ENCODE peak calls at places on chromosome 21, in seven cellular contexts. T is psoas muscle, Q is A549, Y is astrocyte of the cerebellum, V is upper lobe of right lung, K is mucosa of descending colon, J is suprapubic skin. M is an unnamed sample.

GRCh38 chr21:46619846-46620245 is 15.0 kb upstream of the S100B start:
- DNase-seq in T (no peak), Q (no peak), Y (no peak), V (no peak), K (no peak), J (no peak), M (no peak)

GRCh38 chr21:39137248-39138186 is 45.7 kb downstream of the PSMG1 start:
- DNase-seq in T (no peak), Q (peak; percentile 28), Y (no peak), V (no peak), K (no peak), J (no peak), M (no peak)

GRCh38 chr21:38839683-38840286 is 34.1 kb downstream of the ETS2 start:
- DNase-seq in T (no peak), Q (no peak), Y (peak; percentile 83), V (no peak), K (no peak), J (no peak), M (peak; percentile 68)

GRCh38 chr21:17438642-17439041 is 74.2 kb upstream of the CXADR start:
- DNase-seq in T (no peak), Q (no peak), Y (no peak), V (no peak), K (no peak), J (no peak), M (no peak)

GRCh38 chr21:37463083-37463780 is 96.7 kb downstream of the DYRK1A start:
- DNase-seq in T (no peak), Q (peak; percentile 17), Y (peak; percentile 44), V (no peak), K (no peak), J (no peak), M (no peak)

GRCh38 chr21:44012474-44013379 is 618 bp downstream of the TRAPPC10 start:
- DNase-seq in T (peak; percentile 72), Q (peak; percentile 19), Y (no peak), V (peak; percentile 90), K (peak; percentile 89), J (peak; percentile 79), M (no peak)

GRCh38 chr21:36079010-36079649 is 9.3 kb downstream of the CBR1 start:
- DNase-seq in T (no peak), Q (no peak), Y (no peak), V (peak; percentile 75), K (peak; percentile 70), J (no peak), M (no peak)

GRCh38 chr21:35048183-35048601 is 910 bp downstream of the RUNX1 start:
- DNase-seq in T (peak; percentile 69), Q (no peak), Y (no peak), V (peak; percentile 74), K (no peak), J (no peak), M (no peak)

GRCh38 chr21:35909456-35910178 is 150.7 kb downstream of the SETD4 start:
- DNase-seq in T (no peak), Q (no peak), Y (no peak), V (no peak), K (no peak), J (no peak), M (no peak)

GRCh38 chr21:25578070-25578961 is 29.0 kb downstream of the MRPL39 start:
- DNase-seq in T (no peak), Q (no peak), Y (no peak), V (no peak), K (no peak), J (no peak), M (no peak)

GRCh38 chr21:38380391-38381137 is 117.7 kb downstream of the ERG start:
- DNase-seq in T (no peak), Q (peak; percentile 8), Y (no peak), V (no peak), K (no peak), J (no peak), M (peak; percentile 22)

GRCh38 chr21:29346281-29346680 is 47.6 kb downstream of the BACH1 start:
- DNase-seq in T (no peak), Q (no peak), Y (no peak), V (no peak), K (no peak), J (no peak), M (no peak)

GRCh38 chr21:29338256-29338655 is 39.5 kb downstream of the BACH1 start:
- DNase-seq in T (no peak), Q (no peak), Y (no peak), V (no peak), K (no peak), J (no peak), M (no peak)

GRCh38 chr21:29343517-29343916 is 44.8 kb downstream of the BACH1 start:
- DNase-seq in T (no peak), Q (no peak), Y (peak; percentile 54), V (no peak), K (no peak), J (no peak), M (peak; percentile 39)

GRCh38 chr21:29340228-29340627 is 41.5 kb downstream of the BACH1 start:
- DNase-seq in T (no peak), Q (no peak), Y (no peak), V (no peak), K (no peak), J (no peak), M (no peak)

GRCh38 chr21:29342394-29342957 is 43.8 kb downstream of the BACH1 start:
- DNase-seq in T (peak; percentile 84), Q (peak; percentile 2), Y (peak; percentile 91), V (no peak), K (peak; percentile 31), J (peak; percentile 82), M (peak; percentile 69)
- H3K4me3 ChIP-seq in T (peak overlapping the region; percentile 13), Q (no peak overlapping the region), Y (peak overlapping the region; percentile 17), V (no peak overlapping the region), K (no peak overlapping the region), J (no peak overlapping the region), M (no peak overlapping the region)

GRCh38 chr21:33099131-33099530 is 29.2 kb downstream of the OLIG1 start:
- DNase-seq in T (no peak), Q (no peak), Y (no peak), V (no peak), K (no peak), J (no peak), M (no peak)

GRCh38 chr21:33101300-33102005 is 31.5 kb downstream of the OLIG1 start:
- DNase-seq in T (no peak), Q (no peak), Y (no peak), V (no peak), K (no peak), J (no peak), M (no peak)

GRCh38 chr21:33096426-33096825 is 26.5 kb downstream of the OLIG1 start:
- DNase-seq in T (no peak), Q (no peak), Y (no peak), V (no peak), K (no peak), J (no peak), M (no peak)
- H3K4me3 ChIP-seq in T (no peak overlapping the region), Q (no peak overlapping the region), Y (no peak overlapping the region), V (no peak overlapping the region), K (no peak overlapping the region), J (no peak overlapping the region), M (no peak overlapping the region)

GRCh38 chr21:42561742-42562141 is 48.1 kb downstream of the SLC37A1 start:
- DNase-seq in T (no peak), Q (no peak), Y (no peak), V (peak; percentile 51), K (peak; percentile 79), J (peak; percentile 44), M (no peak)

GRCh38 chr21:42562816-42563215 is 49.2 kb downstream of the SLC37A1 start:
- DNase-seq in T (no peak), Q (no peak), Y (no peak), V (peak; percentile 47), K (peak; percentile 16), J (peak; percentile 41), M (no peak)

GRCh38 chr21:42562258-42562657 is 48.6 kb downstream of the SLC37A1 start:
- DNase-seq in T (no peak), Q (no peak), Y (no peak), V (peak; percentile 13), K (peak; percentile 11), J (no peak), M (no peak)

GRCh38 chr21:42564561-42564971 is 50.9 kb downstream of the SLC37A1 start:
- DNase-seq in T (no peak), Q (no peak), Y (no peak), V (peak; percentile 64), K (peak; percentile 19), J (peak; percentile 54), M (no peak)

GRCh38 chr21:42563261-42564045 is 49.8 kb downstream of the SLC37A1 start:
- DNase-seq in T (no peak), Q (no peak), Y (no peak), V (peak; percentile 48), K (no peak), J (peak; percentile 48), M (no peak)
- H3K4me3 ChIP-seq in T (no peak overlapping the region), Q (no peak overlapping the region), Y (no peak overlapping the region), V (no peak overlapping the region), K (no peak overlapping the region), J (no peak overlapping the region), M (no peak overlapping the region)

GRCh38 chr21:31786164-31786920 is 54.4 kb upstream of the SCAF4 start:
- DNase-seq in T (no peak), Q (no peak), Y (no peak), V (no peak), K (no peak), J (no peak), M (no peak)

DNA sequence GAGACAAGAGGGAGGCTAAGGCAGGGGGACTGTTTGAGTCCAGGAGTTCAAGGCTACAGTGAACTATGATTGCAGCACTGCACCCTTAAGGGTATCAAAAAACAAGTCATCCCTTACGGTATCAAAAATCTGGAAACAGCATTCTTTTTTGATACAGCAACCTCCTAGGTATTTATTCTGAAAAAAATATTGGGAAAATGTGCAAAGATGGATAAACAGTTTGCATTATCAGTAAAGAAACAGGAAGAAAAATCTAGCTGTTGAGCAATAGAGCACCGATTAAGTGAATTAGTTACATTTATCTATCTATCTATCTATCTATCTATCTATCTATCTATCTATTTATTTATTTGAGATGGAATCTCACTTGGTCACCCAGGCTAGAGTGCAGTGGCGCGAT is 56.7 kb upstream of the SCAF4 start:
- DNase-seq in T (no peak), Q (no peak), Y (no peak), V (no peak), K (no peak), J (no peak), M (no peak)
- H3K4me3 ChIP-seq in T (no peak overlapping the region), Q (no peak overlapping the region), Y (no peak overlapping the region), V (no peak overlapping the region), K (no peak overlapping the region), J (no peak overlapping the region), M (no peak overlapping the region)

M was measured in BJ.